ENCODE peak calls at places on chromosome 12, in ten cellular contexts. One of them, this sample, is unnamed.

GRCh38 chr12:104748790-104749189 is 209.3 kb downstream of the SLC41A2 start:
- ATAC-seq in CD8-positive, alpha-beta T cell: no peak
- ATAC-seq in upper lobe of right lung: peak; percentile 61
- ATAC-seq in left cardiac atrium: peak; percentile 62
- ATAC-seq in upper lobe of left lung: peak; percentile 71
- ATAC-seq in activated T-cell treated with anti-CD3 and anti-CD28 coated beads, Interleukin-2, amount 50 U/mL, for 72 hours: no peak
- ATAC-seq in thoracic aorta: peak; percentile 97
- ATAC-seq in heart right ventricle: peak; percentile 96
- ATAC-seq in stimulated activated memory B cell treated with anti-CD40 and anti-IgM and Interleukin-4, amounts not matched to agents 10 μg/mL and 1 μg/mL and 100 μg/mL, for 72 hours: no peak
- ATAC-seq in right cardiac atrium: peak; percentile 78
- ATAC-seq in this sample: no peak

GRCh38 chr12:96501908-96502307 is 12.5 kb downstream of the CFAP54 start:
- ATAC-seq in heart right ventricle: no peak
- ATAC-seq in activated T-cell treated with anti-CD3 and anti-CD28 coated beads, Interleukin-2, amount 50 U/mL, for 72 hours: peak; percentile 33
- ATAC-seq in stimulated activated memory B cell treated with anti-CD40 and anti-IgM and Interleukin-4, amounts not matched to agents 10 μg/mL and 1 μg/mL and 100 μg/mL, for 72 hours: no peak
- ATAC-seq in right cardiac atrium: no peak
- ATAC-seq in upper lobe of right lung: no peak
- ATAC-seq in CD8-positive, alpha-beta T cell: no peak
- ATAC-seq in upper lobe of left lung: no peak
- ATAC-seq in thoracic aorta: no peak
- ATAC-seq in left cardiac atrium: no peak
- ATAC-seq in this sample: no peak

GRCh38 chr12:45339035-45339434 is 123.1 kb downstream of the ANO6 start:
- ATAC-seq in upper lobe of right lung: no peak
- ATAC-seq in upper lobe of left lung: no peak
- ATAC-seq in heart right ventricle: peak; percentile 53
- ATAC-seq in stimulated activated memory B cell treated with anti-CD40 and anti-IgM and Interleukin-4, amounts not matched to agents 10 μg/mL and 1 μg/mL and 100 μg/mL, for 72 hours: no peak
- ATAC-seq in CD8-positive, alpha-beta T cell: no peak
- ATAC-seq in activated T-cell treated with anti-CD3 and anti-CD28 coated beads, Interleukin-2, amount 50 U/mL, for 72 hours: no peak
- ATAC-seq in thoracic aorta: no peak
- ATAC-seq in right cardiac atrium: no peak
- ATAC-seq in left cardiac atrium: no peak
- ATAC-seq in this sample: no peak

GRCh38 chr12:116246490-116247179 is 30.9 kb downstream of the MED13L start:
- ATAC-seq in upper lobe of left lung: no peak
- ATAC-seq in CD8-positive, alpha-beta T cell: no peak
- ATAC-seq in right cardiac atrium: no peak
- ATAC-seq in stimulated activated memory B cell treated with anti-CD40 and anti-IgM and Interleukin-4, amounts not matched to agents 10 μg/mL and 1 μg/mL and 100 μg/mL, for 72 hours: no peak
- ATAC-seq in activated T-cell treated with anti-CD3 and anti-CD28 coated beads, Interleukin-2, amount 50 U/mL, for 72 hours: no peak
- ATAC-seq in heart right ventricle: no peak
- ATAC-seq in thoracic aorta: no peak
- ATAC-seq in upper lobe of right lung: no peak
- ATAC-seq in left cardiac atrium: no peak
- ATAC-seq in this sample: no peak

GRCh38 chr12:622420-622819 is 40.8 kb downstream of the NINJ2 start:
- ATAC-seq in CD8-positive, alpha-beta T cell: no peak
- ATAC-seq in activated T-cell treated with anti-CD3 and anti-CD28 coated beads, Interleukin-2, amount 50 U/mL, for 72 hours: peak; percentile 70
- ATAC-seq in right cardiac atrium: no peak
- ATAC-seq in stimulated activated memory B cell treated with anti-CD40 and anti-IgM and Interleukin-4, amounts not matched to agents 10 μg/mL and 1 μg/mL and 100 μg/mL, for 72 hours: no peak
- ATAC-seq in upper lobe of right lung: no peak
- ATAC-seq in upper lobe of left lung: peak; percentile 16
- ATAC-seq in thoracic aorta: no peak
- ATAC-seq in heart right ventricle: peak; percentile 59
- ATAC-seq in left cardiac atrium: peak; percentile 21
- ATAC-seq in this sample: no peak

GRCh38 chr12:8813963-8814362 is 8.5 kb upstream of the A2ML1 start:
- ATAC-seq in heart right ventricle: no peak
- ATAC-seq in upper lobe of left lung: no peak
- ATAC-seq in activated T-cell treated with anti-CD3 and anti-CD28 coated beads, Interleukin-2, amount 50 U/mL, for 72 hours: no peak
- ATAC-seq in upper lobe of right lung: no peak
- ATAC-seq in left cardiac atrium: no peak
- ATAC-seq in thoracic aorta: no peak
- ATAC-seq in CD8-positive, alpha-beta T cell: no peak
- ATAC-seq in right cardiac atrium: no peak
- ATAC-seq in stimulated activated memory B cell treated with anti-CD40 and anti-IgM and Interleukin-4, amounts not matched to agents 10 μg/mL and 1 μg/mL and 100 μg/mL, for 72 hours: no peak
- ATAC-seq in this sample: no peak

GRCh38 chr12:70045036-70045435 is 198.2 kb upstream of the CNOT2 start:
- ATAC-seq in CD8-positive, alpha-beta T cell: no peak
- ATAC-seq in right cardiac atrium: no peak
- ATAC-seq in stimulated activated memory B cell treated with anti-CD40 and anti-IgM and Interleukin-4, amounts not matched to agents 10 μg/mL and 1 μg/mL and 100 μg/mL, for 72 hours: no peak
- ATAC-seq in upper lobe of left lung: no peak
- ATAC-seq in activated T-cell treated with anti-CD3 and anti-CD28 coated beads, Interleukin-2, amount 50 U/mL, for 72 hours: no peak
- ATAC-seq in left cardiac atrium: no peak
- ATAC-seq in upper lobe of right lung: no peak
- ATAC-seq in heart right ventricle: no peak
- ATAC-seq in thoracic aorta: no peak
- ATAC-seq in this sample: no peak

GRCh38 chr12:65415826-65416225 is 137.3 kb downstream of the MSRB3 start:
- ATAC-seq in upper lobe of right lung: no peak
- ATAC-seq in activated T-cell treated with anti-CD3 and anti-CD28 coated beads, Interleukin-2, amount 50 U/mL, for 72 hours: no peak
- ATAC-seq in left cardiac atrium: no peak
- ATAC-seq in stimulated activated memory B cell treated with anti-CD40 and anti-IgM and Interleukin-4, amounts not matched to agents 10 μg/mL and 1 μg/mL and 100 μg/mL, for 72 hours: no peak
- ATAC-seq in thoracic aorta: no peak
- ATAC-seq in upper lobe of left lung: no peak
- ATAC-seq in right cardiac atrium: no peak
- ATAC-seq in heart right ventricle: no peak
- ATAC-seq in CD8-positive, alpha-beta T cell: no peak
- ATAC-seq in this sample: no peak